ENCODE peak calls at places on chromosomes 3 and 15, in nine cellular contexts. One of them, this sample, is unnamed.

GRCh38 chr3:128262457-128262856 is 109.2 kb downstream of the EEFSEC start:
- DNase-seq in GM13976: no peak
- DNase-seq in progenitor cell of endocrine pancreas: no peak
- DNase-seq in AG04449: no peak
- DNase-seq in heart left ventricle: no peak
- DNase-seq in GM20000: no peak
- DNase-seq in left lung: no peak
- DNase-seq in fibroblast of the aortic adventitia: no peak
- DNase-seq in B cell: peak
- DNase-seq in this sample: no peak

GRCh38 chr3:23738946-23739345 is 66.8 kb upstream of the UBE2E1 start:
- DNase-seq in GM13976: no peak
- DNase-seq in progenitor cell of endocrine pancreas: no peak
- DNase-seq in AG04449: no peak
- DNase-seq in heart left ventricle: no peak
- DNase-seq in GM20000: no peak
- DNase-seq in left lung: no peak
- DNase-seq in fibroblast of the aortic adventitia: peak
- DNase-seq in B cell: no peak
- DNase-seq in this sample: no peak

GRCh38 chr3:191476053-191476787 is 15.3 kb downstream of the PYDC2 start:
- DNase-seq in GM13976: no peak
- DNase-seq in progenitor cell of endocrine pancreas: no peak
- DNase-seq in AG04449: no peak
- DNase-seq in heart left ventricle: no peak
- DNase-seq in GM20000: no peak
- DNase-seq in left lung: no peak
- DNase-seq in fibroblast of the aortic adventitia: peak
- DNase-seq in B cell: no peak
- DNase-seq in this sample: no peak

GRCh38 chr15:71592186-71592585 is 218.2 kb upstream of the NR2E3 start:
- DNase-seq in GM13976: no peak
- DNase-seq in progenitor cell of endocrine pancreas: no peak
- DNase-seq in AG04449: no peak
- DNase-seq in heart left ventricle: no peak
- DNase-seq in GM20000: no peak
- DNase-seq in left lung: no peak
- DNase-seq in fibroblast of the aortic adventitia: no peak
- DNase-seq in B cell: no peak
- DNase-seq in this sample: no peak

GRCh38 chr3:115937054-115937453 is 313.7 kb downstream of the GAP43 start:
- DNase-seq in GM13976: no peak
- DNase-seq in progenitor cell of endocrine pancreas: no peak
- DNase-seq in AG04449: no peak
- DNase-seq in heart left ventricle: no peak
- DNase-seq in GM20000: no peak
- DNase-seq in left lung: no peak
- DNase-seq in fibroblast of the aortic adventitia: peak
- DNase-seq in B cell: no peak
- DNase-seq in this sample: no peak

GRCh38 chr3:195081242-195081963 is 189.6 kb downstream of the XXYLT1 start:
- DNase-seq in GM13976: no peak
- DNase-seq in progenitor cell of endocrine pancreas: no peak
- DNase-seq in AG04449: no peak
- DNase-seq in heart left ventricle: no peak
- DNase-seq in GM20000: no peak
- DNase-seq in left lung: no peak
- DNase-seq in fibroblast of the aortic adventitia: peak
- DNase-seq in B cell: no peak
- DNase-seq in this sample: no peak

GRCh38 chr15:80788536-80788935 is 9.4 kb downstream of the CEMIP start:
- DNase-seq in GM13976: no peak
- DNase-seq in progenitor cell of endocrine pancreas: no peak
- DNase-seq in AG04449: peak
- DNase-seq in heart left ventricle: no peak
- DNase-seq in GM20000: no peak
- DNase-seq in left lung: no peak
- DNase-seq in fibroblast of the aortic adventitia: no peak
- DNase-seq in B cell: no peak
- DNase-seq in this sample: no peak

GRCh38 chr15:93180656-93181055 is 91.6 kb upstream of the RGMA start:
- DNase-seq in GM13976: no peak
- DNase-seq in progenitor cell of endocrine pancreas: no peak
- DNase-seq in AG04449: no peak
- DNase-seq in heart left ventricle: no peak
- DNase-seq in GM20000: no peak
- DNase-seq in left lung: no peak
- DNase-seq in fibroblast of the aortic adventitia: no peak
- DNase-seq in B cell: no peak
- DNase-seq in this sample: no peak

GRCh38 chr15:92140802-92141201 is 252.9 kb upstream of the ST8SIA2 start:
- DNase-seq in GM13976: no peak
- DNase-seq in progenitor cell of endocrine pancreas: no peak
- DNase-seq in AG04449: no peak
- DNase-seq in heart left ventricle: no peak
- DNase-seq in GM20000: no peak
- DNase-seq in left lung: no peak
- DNase-seq in fibroblast of the aortic adventitia: no peak
- DNase-seq in B cell: no peak
- DNase-seq in this sample: no peak

GRCh38 chr15:63210151-63211051 is 21.0 kb downstream of the RAB8B start:
- DNase-seq in GM13976: no peak
- DNase-seq in progenitor cell of endocrine pancreas: no peak
- DNase-seq in AG04449: no peak
- DNase-seq in heart left ventricle: no peak
- DNase-seq in GM20000: no peak
- DNase-seq in left lung: no peak
- DNase-seq in fibroblast of the aortic adventitia: no peak
- DNase-seq in B cell: no peak
- DNase-seq in this sample: no peak

GRCh38 chr3:40160933-40161332 is 148.6 kb upstream of the EIF1B start:
- DNase-seq in GM13976: no peak
- DNase-seq in progenitor cell of endocrine pancreas: no peak
- DNase-seq in AG04449: no peak
- DNase-seq in heart left ventricle: no peak
- DNase-seq in GM20000: no peak
- DNase-seq in left lung: no peak
- DNase-seq in fibroblast of the aortic adventitia: no peak
- DNase-seq in B cell: no peak
- DNase-seq in this sample: no peak

DNA sequence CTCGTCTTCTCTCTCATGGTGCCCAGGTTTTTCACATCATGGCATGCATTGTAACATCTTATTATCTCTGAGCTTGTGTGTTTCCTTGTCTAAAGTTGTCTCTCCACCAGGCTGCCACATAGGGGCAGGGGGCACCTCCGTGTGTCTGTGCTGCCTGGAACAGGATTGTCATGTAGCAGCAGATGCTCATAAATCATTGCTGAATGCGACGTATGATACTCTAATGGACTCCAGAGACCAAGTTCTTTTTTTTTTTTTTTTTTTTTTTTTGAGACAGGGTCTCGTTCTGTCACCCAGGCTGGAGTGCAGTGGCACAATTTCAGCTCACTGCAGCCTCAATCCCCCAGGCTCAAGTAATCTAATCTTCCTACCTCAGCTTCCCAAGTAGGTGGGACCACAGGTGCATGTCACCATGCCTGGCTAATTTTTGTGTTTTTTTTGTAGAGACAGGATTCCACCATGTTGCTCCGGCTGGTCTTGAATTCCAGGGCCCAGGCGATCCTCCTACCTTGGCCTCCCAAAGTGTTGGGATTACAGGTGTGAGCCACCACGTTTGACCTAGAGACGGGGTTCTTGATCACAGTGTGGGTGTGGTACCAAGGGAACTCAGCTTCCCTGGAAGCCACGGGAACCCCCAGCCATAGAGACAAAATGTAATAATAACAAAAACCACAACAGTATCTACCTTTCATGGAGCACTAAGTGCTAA is 4.7 kb upstream of the DNASE1L3 start:
- DNase-seq in GM13976: no peak
- DNase-seq in progenitor cell of endocrine pancreas: no peak
- DNase-seq in AG04449: no peak
- DNase-seq in heart left ventricle: no peak
- DNase-seq in GM20000: no peak
- DNase-seq in left lung: no peak
- DNase-seq in fibroblast of the aortic adventitia: no peak
- DNase-seq in B cell: no peak
- DNase-seq in this sample: no peak
- TF ChIP-seq CTCF in GM13976: no peak
- TF ChIP-seq CTCF in progenitor cell of endocrine pancreas: no peak
- TF ChIP-seq CTCF in AG04449: no peak
- TF ChIP-seq CTCF in heart left ventricle: no peak
- TF ChIP-seq CTCF in GM20000: no peak
- TF ChIP-seq CTCF in left lung: no peak
- TF ChIP-seq CTCF in fibroblast of the aortic adventitia: no peak
- TF ChIP-seq CTCF in B cell: no peak
- TF ChIP-seq CTCF in this sample: no peak

DNA sequence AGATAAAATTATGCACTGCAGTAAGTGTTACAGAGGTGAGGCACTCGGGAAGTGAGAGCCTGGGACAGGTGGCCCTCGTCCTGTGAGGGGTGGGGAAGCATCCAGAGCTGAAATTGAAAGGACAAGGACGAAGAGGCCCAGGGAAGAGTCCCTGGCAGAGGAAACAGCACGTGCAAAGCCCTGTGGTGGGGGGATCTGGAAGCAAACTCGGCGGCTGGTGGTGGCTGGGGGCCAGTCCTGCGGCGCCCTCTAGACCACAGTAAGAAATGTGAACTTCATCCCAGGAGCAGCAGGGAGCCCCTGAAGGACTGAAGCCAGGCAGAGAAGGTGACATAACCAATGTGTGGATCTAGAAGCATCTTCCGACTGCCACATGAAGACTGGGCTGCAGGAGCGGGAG is 42.8 kb downstream of the GRIP2 start:
- DNase-seq in GM13976: no peak
- DNase-seq in progenitor cell of endocrine pancreas: no peak
- DNase-seq in AG04449: no peak
- DNase-seq in heart left ventricle: no peak
- DNase-seq in GM20000: no peak
- DNase-seq in left lung: no peak
- DNase-seq in fibroblast of the aortic adventitia: no peak
- DNase-seq in B cell: no peak
- DNase-seq in this sample: no peak
- TF ChIP-seq CTCF in GM13976: no peak
- TF ChIP-seq CTCF in progenitor cell of endocrine pancreas: no peak
- TF ChIP-seq CTCF in AG04449: no peak
- TF ChIP-seq CTCF in heart left ventricle: no peak
- TF ChIP-seq CTCF in GM20000: no peak
- TF ChIP-seq CTCF in left lung: no peak
- TF ChIP-seq CTCF in fibroblast of the aortic adventitia: no peak
- TF ChIP-seq CTCF in B cell: no peak
- TF ChIP-seq CTCF in this sample: no peak

GRCh38 chr3:3729261-3729660 is 70.0 kb upstream of the LRRN1 start:
- DNase-seq in GM13976: no peak
- DNase-seq in progenitor cell of endocrine pancreas: no peak
- DNase-seq in AG04449: no peak
- DNase-seq in heart left ventricle: no peak
- DNase-seq in GM20000: no peak
- DNase-seq in left lung: no peak
- DNase-seq in fibroblast of the aortic adventitia: no peak
- DNase-seq in B cell: no peak
- DNase-seq in this sample: no peak
- TF ChIP-seq CTCF in GM13976: no peak
- TF ChIP-seq CTCF in progenitor cell of endocrine pancreas: no peak
- TF ChIP-seq CTCF in AG04449: no peak
- TF ChIP-seq CTCF in heart left ventricle: no peak
- TF ChIP-seq CTCF in GM20000: no peak
- TF ChIP-seq CTCF in left lung: no peak
- TF ChIP-seq CTCF in fibroblast of the aortic adventitia: no peak
- TF ChIP-seq CTCF in B cell: no peak
- TF ChIP-seq CTCF in this sample: no peak

GRCh38 chr3:94525039-94525438 is 462.2 kb downstream of the NSUN3 start:
- DNase-seq in GM13976: no peak
- DNase-seq in progenitor cell of endocrine pancreas: no peak
- DNase-seq in AG04449: no peak
- DNase-seq in heart left ventricle: peak
- DNase-seq in GM20000: no peak
- DNase-seq in left lung: no peak
- DNase-seq in fibroblast of the aortic adventitia: peak
- DNase-seq in B cell: no peak
- DNase-seq in this sample: peak

GRCh38 chr3:94524102-94524922 is 461.5 kb downstream of the NSUN3 start:
- DNase-seq in GM13976: no peak
- DNase-seq in progenitor cell of endocrine pancreas: peak
- DNase-seq in AG04449: no peak
- DNase-seq in heart left ventricle: no peak
- DNase-seq in GM20000: no peak
- DNase-seq in left lung: peak
- DNase-seq in fibroblast of the aortic adventitia: no peak
- DNase-seq in B cell: no peak
- DNase-seq in this sample: no peak

GRCh38 chr3:94520364-94520763 is 457.5 kb downstream of the NSUN3 start:
- DNase-seq in GM13976: no peak
- DNase-seq in progenitor cell of endocrine pancreas: no peak
- DNase-seq in AG04449: no peak
- DNase-seq in heart left ventricle: no peak
- DNase-seq in GM20000: no peak
- DNase-seq in left lung: no peak
- DNase-seq in fibroblast of the aortic adventitia: no peak
- DNase-seq in B cell: no peak
- DNase-seq in this sample: no peak

DNA sequence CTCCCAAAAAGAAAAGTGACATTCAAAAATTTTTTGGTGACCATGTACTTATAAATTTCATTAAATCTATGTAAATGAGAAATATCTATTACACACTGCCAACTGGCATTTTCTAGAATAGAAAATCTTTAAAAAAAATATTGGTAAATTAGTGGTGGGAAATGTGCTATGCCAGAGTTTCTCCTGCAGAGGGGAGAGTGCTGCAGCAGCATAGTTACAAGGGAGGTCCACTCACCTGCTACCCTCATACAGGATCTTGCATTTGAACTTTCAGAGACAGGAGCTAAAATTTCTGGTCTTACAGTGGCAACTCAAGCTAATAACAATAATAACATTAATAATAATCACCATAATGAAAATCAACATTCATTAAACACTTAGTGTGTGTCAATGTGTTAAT is 459.6 kb downstream of the NSUN3 start:
- DNase-seq in GM13976: no peak
- DNase-seq in progenitor cell of endocrine pancreas: no peak
- DNase-seq in AG04449: no peak
- DNase-seq in heart left ventricle: no peak
- DNase-seq in GM20000: no peak
- DNase-seq in left lung: no peak
- DNase-seq in fibroblast of the aortic adventitia: no peak
- DNase-seq in B cell: no peak
- DNase-seq in this sample: no peak
- TF ChIP-seq CTCF in GM13976: no peak
- TF ChIP-seq CTCF in progenitor cell of endocrine pancreas: peak
- TF ChIP-seq CTCF in AG04449: no peak
- TF ChIP-seq CTCF in heart left ventricle: no peak
- TF ChIP-seq CTCF in GM20000: no peak
- TF ChIP-seq CTCF in left lung: no peak
- TF ChIP-seq CTCF in fibroblast of the aortic adventitia: peak
- TF ChIP-seq CTCF in B cell: no peak
- TF ChIP-seq CTCF in this sample: peak

DNA sequence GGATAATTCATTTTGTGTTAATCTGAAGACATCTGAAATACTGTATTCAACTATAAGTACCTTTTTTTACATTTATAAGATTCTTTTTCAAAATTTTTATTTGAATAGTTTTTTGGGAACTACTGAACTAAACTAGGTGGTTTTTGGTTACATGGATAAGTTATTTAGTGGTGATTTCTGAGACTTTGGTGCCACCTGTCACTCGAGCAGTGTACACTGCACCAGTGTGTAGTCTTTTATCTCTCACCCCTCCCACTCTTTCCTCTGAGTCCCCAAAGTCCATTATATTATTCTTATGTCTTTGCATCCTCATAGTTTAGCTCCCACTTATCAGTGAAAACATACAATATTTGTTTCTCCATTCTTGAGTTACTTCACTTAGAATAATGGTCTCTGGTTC is 57.6 kb downstream of the CD86 start:
- DNase-seq in GM13976: no peak
- DNase-seq in progenitor cell of endocrine pancreas: no peak
- DNase-seq in AG04449: no peak
- DNase-seq in heart left ventricle: no peak
- DNase-seq in GM20000: no peak
- DNase-seq in left lung: no peak
- DNase-seq in fibroblast of the aortic adventitia: no peak
- DNase-seq in B cell: no peak
- DNase-seq in this sample: no peak
- TF ChIP-seq CTCF in GM13976: no peak
- TF ChIP-seq CTCF in progenitor cell of endocrine pancreas: no peak
- TF ChIP-seq CTCF in AG04449: no peak
- TF ChIP-seq CTCF in heart left ventricle: no peak
- TF ChIP-seq CTCF in GM20000: no peak
- TF ChIP-seq CTCF in left lung: no peak
- TF ChIP-seq CTCF in fibroblast of the aortic adventitia: no peak
- TF ChIP-seq CTCF in B cell: no peak
- TF ChIP-seq CTCF in this sample: no peak